ENCODE peak calls at places on chromosome 9, in four cellular contexts. L, P, U and T are unnamed samples.
A peak's percentile ranks its signal among the peaks of the same experiment; 100 is the strongest.

GRCh38 chr9:136829412-136829811 is 12.9 kb upstream of the AJM1 start:
- DNase-seq in L (no peak), P (no peak), U (no peak), T (no peak)

GRCh38 chr9:130461218-130461630 is 16.5 kb downstream of the ASS1 start:
- DNase-seq in L (peak; percentile 28), P (peak; percentile 62), U (peak; percentile 87), T (peak; percentile 69)

GRCh38 chr9:120344230-120344629 is 235.7 kb downstream of the CDK5RAP2 start:
- DNase-seq in L (no peak), P (no peak), U (no peak), T (no peak)

GRCh38 chr9:347667-348292 is 133.1 kb downstream of the DOCK8 start:
- DNase-seq in L (no peak), P (no peak), U (peak; percentile 5), T (no peak)

GRCh38 chr9:117104972-117105495 is 309.8 kb downstream of the ASTN2 start:
- DNase-seq in L (no peak), P (no peak), U (no peak), T (no peak)

GRCh38 chr9:120312031-120312430 is 267.9 kb downstream of the CDK5RAP2 start:
- DNase-seq in L (no peak), P (no peak), U (no peak), T (no peak)

GRCh38 chr9:71928376-71928775 is 16.9 kb downstream of the C9orf85 start:
- DNase-seq in L (no peak), P (no peak), U (no peak), T (no peak)

GRCh38 chr9:13264788-13265187 is 14.7 kb downstream of the MPDZ start:
- DNase-seq in L (peak; percentile 10), P (no peak), U (no peak), T (no peak)

GRCh38 chr9:116549061-116549664 is 137.9 kb upstream of the TRIM32 start:
- DNase-seq in L (no peak), P (no peak), U (no peak), T (peak; percentile 90)

GRCh38 chr9:122377241-122378164 is 6.7 kb downstream of the PTGS1 start:
- DNase-seq in L (no peak), P (no peak), U (no peak), T (no peak)

GRCh38 chr9:77892171-77892570 is 139.4 kb downstream of the GNAQ start:
- DNase-seq in L (no peak), P (no peak), U (no peak), T (no peak)

GRCh38 chr9:127550751-127551150 is 61.3 kb upstream of the STXBP1 start:
- DNase-seq in L (no peak), P (no peak), U (no peak), T (no peak)

GRCh38 chr9:124594215-124594614 is 87.0 kb upstream of the NR5A1 start:
- DNase-seq in L (no peak), P (no peak), U (no peak), T (no peak)

GRCh38 chr9:124596172-124596839 is 89.1 kb upstream of the NR5A1 start:
- DNase-seq in L (no peak), P (no peak), U (no peak), T (no peak)

GRCh38 chr9:124598048-124598447 is 90.8 kb upstream of the NR5A1 start:
- DNase-seq in L (no peak), P (no peak), U (no peak), T (no peak)

GRCh38 chr9:124594673-124595072 is 87.5 kb upstream of the NR5A1 start:
- DNase-seq in L (no peak), P (no peak), U (no peak), T (no peak)

DNA sequence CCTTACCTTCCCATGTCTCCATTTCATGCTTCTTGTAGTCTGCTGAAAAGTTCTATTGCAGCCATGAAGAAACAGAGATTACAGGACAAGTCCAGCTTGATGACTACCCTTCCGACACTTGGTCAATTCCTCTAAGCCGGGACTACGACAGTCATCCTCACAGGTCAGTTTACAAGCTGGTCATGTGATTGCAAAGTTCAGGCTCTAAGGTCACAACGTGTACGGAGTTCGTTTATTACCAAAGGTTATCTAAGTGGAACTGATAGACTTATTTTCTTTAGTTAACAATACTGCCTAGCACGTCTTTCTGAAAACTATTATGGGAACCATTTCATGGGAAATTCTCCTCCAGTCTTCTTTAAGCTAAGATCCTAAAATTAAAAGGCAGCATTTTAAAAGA is 88.5 kb upstream of the NR5A1 start:
- DNase-seq in L (no peak), P (no peak), U (no peak), T (no peak)
- H3K4me3 ChIP-seq in L (no peak overlapping the region), P (no peak overlapping the region), U (no peak overlapping the region), T (no peak overlapping the region)

DNA sequence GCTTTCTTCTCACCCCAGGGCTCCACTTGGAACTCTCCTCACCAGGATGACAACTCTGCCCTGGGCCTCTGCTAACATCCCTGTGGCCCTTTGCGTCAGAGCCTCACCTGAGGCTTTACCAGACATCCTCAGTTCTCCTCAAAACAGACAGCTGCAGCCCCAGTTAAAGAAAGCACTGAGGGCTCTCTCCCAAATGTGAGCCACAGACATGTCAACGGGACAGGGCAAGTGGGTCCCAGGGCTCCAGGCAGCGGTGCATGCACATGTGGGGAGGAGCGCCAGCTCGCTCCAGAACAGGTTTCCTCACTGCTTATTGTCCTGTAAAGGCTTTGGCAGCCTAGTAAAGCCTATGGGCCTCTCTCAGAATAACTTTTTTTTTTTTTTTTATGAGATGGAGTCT is 37.3 kb downstream of the IPPK start:
- DNase-seq in L (no peak), P (no peak), U (no peak), T (no peak)
- H3K36me3 ChIP-seq in L (peaks cover 2% of the 10 kb centered on the region), P (peaks cover 17% of the 10 kb centered on the region), U (peaks cover 41% of the 10 kb centered on the region), T (peaks cover 13% of the 10 kb centered on the region)

GRCh38 chr9:34627716-34628655 is 880 bp downstream of the ARID3C start:
- DNase-seq in L (no peak), P (no peak), U (no peak), T (no peak)

GRCh38 chr9:34625087-34625486 is 3.8 kb downstream of the ARID3C start:
- DNase-seq in L (no peak), P (no peak), U (no peak), T (no peak)

GRCh38 chr9:34620061-34620994 is at the start of gene DCTN3:
- DNase-seq in L (peak; percentile 92), P (peak; percentile 86), U (peak; percentile 97), T (peak; percentile 95)

GRCh38 chr9:34624475-34624984 is 4.2 kb upstream of the DCTN3 start:
- DNase-seq in L (no peak), P (no peak), U (no peak), T (no peak)

DNA sequence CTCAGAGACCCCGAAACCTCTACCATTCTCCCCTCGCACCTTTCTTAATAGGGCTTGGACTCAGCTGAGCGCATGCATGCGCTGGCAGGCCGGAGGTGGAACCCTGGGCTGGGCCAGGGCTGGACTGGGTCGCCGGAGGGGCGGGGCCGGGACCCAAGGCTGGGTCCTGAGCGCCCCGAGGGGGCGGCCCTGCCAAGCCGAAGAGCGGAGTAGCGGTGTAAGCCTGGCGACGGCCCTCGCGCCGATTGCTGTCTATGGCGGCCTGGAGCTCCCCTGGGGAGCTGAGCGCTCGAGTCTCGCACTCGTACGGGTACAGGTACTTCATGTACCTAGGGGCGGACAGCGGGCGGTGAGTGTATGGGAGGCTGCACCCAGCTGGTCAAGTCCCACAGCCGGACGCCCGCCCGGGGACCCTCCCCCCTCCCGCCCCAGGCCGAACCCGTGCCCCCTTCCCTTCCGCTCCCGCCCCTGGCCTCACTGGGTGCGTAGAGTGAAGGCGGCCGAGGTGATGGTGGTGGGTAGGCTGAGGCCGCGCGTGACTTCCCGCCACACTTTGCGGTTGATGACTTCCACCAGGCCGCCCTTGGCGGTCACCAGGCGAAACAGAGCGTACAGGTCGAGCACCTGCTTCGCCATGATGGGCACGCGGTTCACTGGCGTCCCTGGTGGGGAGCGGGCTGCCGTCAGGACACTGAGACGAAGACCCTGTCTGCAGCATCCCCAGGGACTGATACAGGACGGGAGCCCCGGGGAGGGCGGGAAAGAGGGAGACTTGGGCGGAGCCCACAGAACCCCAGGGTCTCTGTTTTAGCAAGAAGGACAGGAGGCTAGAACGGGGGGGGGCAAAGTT is 3.3 kb upstream of the DCTN3 start:
- DNase-seq in L (no peak), P (no peak), U (no peak), T (no peak)
- H3K27ac ChIP-seq in L (no peak overlapping the region), P (no peak overlapping the region), U (no peak overlapping the region), T (no peak overlapping the region)

GRCh38 chr9:98931990-98932389 is 11.7 kb upstream of the COL15A1 start:
- DNase-seq in L (no peak), P (no peak), U (no peak), T (no peak)
- H3K4me3 ChIP-seq in L (no peak overlapping the region), P (no peak overlapping the region), U (no peak overlapping the region), T (no peak overlapping the region)

DNA sequence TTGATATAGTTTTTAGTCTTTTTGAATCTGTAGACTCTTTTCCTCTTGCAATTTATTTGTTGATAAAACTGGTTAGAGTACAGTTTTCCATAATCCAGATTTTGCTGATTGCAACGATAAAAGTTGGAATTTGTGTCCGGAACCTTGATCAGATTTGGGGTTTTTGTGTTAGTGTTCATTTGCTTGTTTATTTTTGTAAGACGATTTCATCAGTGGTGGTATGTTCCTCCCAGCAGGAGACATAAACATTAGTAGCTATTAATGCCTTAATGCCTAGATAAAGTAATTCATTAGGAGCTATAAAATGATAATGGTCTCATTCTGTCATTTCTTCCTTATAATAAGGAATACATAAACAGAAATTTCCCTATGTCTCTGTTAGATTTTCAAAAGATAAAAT is 21.3 kb downstream of the RPS6 start:
- DNase-seq in L (no peak), P (no peak), U (no peak), T (no peak)
- H3K36me3 ChIP-seq in L (peaks cover 6% of the 10 kb centered on the region), P (peaks cover 39% of the 10 kb centered on the region), U (peaks cover 76% of the 10 kb centered on the region), T (no peaks in the 10 kb centered on the region)

GRCh38 chr9:33239922-33240321 is at the start of gene SPINK4:
- DNase-seq in L (no peak), P (no peak), U (peak; percentile 78), T (peak; percentile 53)
- H3K27ac ChIP-seq in L (no peak within 1 kb of the TSS), P (no peak within 1 kb of the TSS), U (no peak within 1 kb of the TSS), T (peak within 1 kb of the TSS; percentile 27)